ENCODE peak calls at places on chromosomes 12 and 14, in four cellular contexts. P is cardiac fibroblast, J is body of pancreas, D is AG10803. K is an unnamed sample.

GRCh38 chr12:118330421-118331018 is 42.2 kb downstream of the TAOK3 start:
- DNase-seq in P (peak), J (no peak), D (peak), K (peak)

GRCh38 chr12:102990419-102990818 is 32.9 kb downstream of the ASCL1 start:
- DNase-seq in P (no peak), J (no peak), D (no peak), K (no peak)

GRCh38 chr12:42961395-42961794 is 371.8 kb upstream of the PRICKLE1 start:
- DNase-seq in P (peak), J (peak), D (peak), K (peak)

GRCh38 chr12:105224399-105224798 is 11.6 kb downstream of the APPL2 start:
- DNase-seq in P (no peak), J (no peak), D (no peak), K (no peak)

GRCh38 chr12:116547955-116548471 is 11.2 kb upstream of the MAP1LC3B2 start:
- DNase-seq in P (no peak), J (no peak), D (peak), K (peak)

GRCh38 chr14:76462330-76462729 is 86.4 kb downstream of the ESRRB start:
- DNase-seq in P (no peak), J (no peak), D (no peak), K (no peak)

GRCh38 chr14:58107947-58108552 is 44.0 kb downstream of the ARMH4 start:
- DNase-seq in P (peak), J (peak), D (peak), K (peak)

GRCh38 chr14:99732436-99733220 is 48.5 kb downstream of the CYP46A1 start:
- DNase-seq in P (no peak), J (peak), D (no peak), K (no peak)

GRCh38 chr12:70927356-70927755 is 6.8 kb upstream of the PTPRR start:
- DNase-seq in P (no peak), J (no peak), D (no peak), K (no peak)

GRCh38 chr12:42524716-42525115 is 64.8 kb downstream of the PRICKLE1 start:
- DNase-seq in P (no peak), J (no peak), D (no peak), K (no peak)

GRCh38 chr14:20791199-20791996 is 10.3 kb downstream of the RNASE6 start:
- DNase-seq in P (no peak), J (no peak), D (no peak), K (no peak)

GRCh38 chr12:98644433-98644711 is 216 bp downstream of the IKBIP start:
- DNase-seq in P (no peak), J (peak), D (no peak), K (no peak)

GRCh38 chr12:6363330-6364036 is 11.9 kb downstream of the SCNN1A start:
- DNase-seq in P (peak), J (peak), D (peak), K (peak)

GRCh38 chr12:51907864-51908425 is 641 bp downstream of the ACVRL1 start:
- DNase-seq in P (no peak), J (no peak), D (no peak), K (no peak)

GRCh38 chr14:46496409-46496808 is 155.2 kb downstream of the RPL10L start:
- DNase-seq in P (no peak), J (no peak), D (no peak), K (no peak)

GRCh38 chr12:80044694-80045046 is 54.7 kb upstream of the OTOGL start:
- DNase-seq in P (peak), J (no peak), D (peak), K (peak)

GRCh38 chr12:27468241-27468640 is 21.7 kb downstream of the SMCO2 start:
- DNase-seq in P (peak), J (no peak), D (peak), K (no peak)

GRCh38 chr12:130126023-130126432 is 36.2 kb upstream of the FZD10 start:
- DNase-seq in P (no peak), J (no peak), D (no peak), K (no peak)

GRCh38 chr12:113145720-113146551 is 3.6 kb upstream of the CFAP73 start:
- DNase-seq in P (peak), J (no peak), D (peak), K (no peak)
- TF ChIP-seq CTCF in P (no peak), J (no peak), D (no peak), K (no peak)

DNA sequence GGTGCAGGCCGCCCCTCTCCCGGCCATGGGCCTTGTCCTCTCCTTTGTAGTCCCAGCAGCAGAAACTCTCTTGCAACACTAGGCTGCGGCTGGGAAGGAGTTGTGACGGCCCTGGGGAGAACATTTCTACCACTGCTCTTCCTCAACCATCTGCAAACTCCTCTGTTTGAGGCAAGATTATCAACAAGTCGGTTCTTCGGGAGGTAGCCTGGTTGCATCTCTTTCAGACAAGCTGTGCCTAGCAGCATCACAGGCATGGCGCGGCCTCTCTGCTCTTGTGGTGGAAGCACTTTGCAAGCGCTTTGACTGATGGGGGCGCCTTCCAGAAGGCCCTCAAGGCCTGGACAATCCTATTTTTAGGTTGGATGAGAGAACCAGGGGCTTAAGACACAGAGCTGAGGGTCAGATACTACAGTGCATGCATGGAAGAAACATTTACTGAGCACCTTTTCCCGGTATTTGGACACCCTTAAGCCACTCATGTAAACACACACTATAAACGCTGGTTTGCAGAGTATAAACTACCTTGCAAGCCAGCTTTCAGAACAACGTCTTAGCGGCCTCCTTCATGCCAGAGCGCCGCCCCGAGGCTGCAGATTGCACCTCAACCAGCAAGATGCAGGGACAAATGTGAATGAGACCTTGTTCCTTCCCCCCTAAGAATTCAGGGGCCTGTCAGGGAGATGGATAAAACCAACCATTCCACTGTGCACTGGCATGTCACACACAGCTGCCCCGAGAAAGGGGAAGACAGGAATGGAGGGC is 1.3 kb upstream of the PRIMA1 start:
- DNase-seq in P (no peak), J (no peak), D (no peak), K (no peak)
- H3K4me3 ChIP-seq in P (no peak), J (no peak), D (no peak), K (no peak)

GRCh38 chr14:64725879-64726584 is 21.8 kb downstream of the PLEKHG3 start:
- DNase-seq in P (no peak), J (peak), D (no peak), K (no peak)
- TF ChIP-seq CTCF in P (no peak), J (no peak), D (no peak), K (no peak)

DNA sequence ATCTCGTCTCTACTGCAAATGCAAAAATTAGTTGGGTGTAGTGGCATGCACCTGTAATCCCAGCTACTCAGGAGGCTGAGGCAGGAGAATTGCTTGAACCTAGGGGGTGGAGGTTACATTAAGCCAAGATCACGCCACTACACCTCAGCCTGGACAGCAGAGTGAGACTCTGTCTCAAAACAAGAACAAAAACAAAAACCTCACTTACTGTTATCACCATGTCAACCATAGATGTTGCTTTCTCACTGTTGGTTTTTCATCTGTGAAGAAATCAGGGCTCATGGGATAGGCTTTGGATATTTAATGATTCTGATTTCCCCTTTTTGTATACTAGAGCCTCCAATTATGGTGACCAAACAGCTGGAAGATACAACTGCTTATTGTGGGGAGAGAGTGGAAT is 49.7 kb upstream of the CHPT1 start:
- DNase-seq in P (no peak), J (no peak), D (no peak), K (no peak)
- H3K4me3 ChIP-seq in P (no peak), J (no peak), D (no peak), K (no peak)

GRCh38 chr12:76409074-76409473 is 60.9 kb upstream of the BBS10 start:
- DNase-seq in P (no peak), J (no peak), D (no peak), K (no peak)

GRCh38 chr12:76407710-76408109 is 59.5 kb upstream of the BBS10 start:
- DNase-seq in P (no peak), J (no peak), D (no peak), K (no peak)

GRCh38 chr12:76413121-76413520 is 64.9 kb upstream of the BBS10 start:
- DNase-seq in P (no peak), J (no peak), D (no peak), K (no peak)

GRCh38 chr12:76410371-76410770 is 62.2 kb upstream of the BBS10 start:
- DNase-seq in P (no peak), J (no peak), D (no peak), K (no peak)
- TF ChIP-seq CTCF in P (no peak), J (no peak), D (no peak), K (no peak)

DNA sequence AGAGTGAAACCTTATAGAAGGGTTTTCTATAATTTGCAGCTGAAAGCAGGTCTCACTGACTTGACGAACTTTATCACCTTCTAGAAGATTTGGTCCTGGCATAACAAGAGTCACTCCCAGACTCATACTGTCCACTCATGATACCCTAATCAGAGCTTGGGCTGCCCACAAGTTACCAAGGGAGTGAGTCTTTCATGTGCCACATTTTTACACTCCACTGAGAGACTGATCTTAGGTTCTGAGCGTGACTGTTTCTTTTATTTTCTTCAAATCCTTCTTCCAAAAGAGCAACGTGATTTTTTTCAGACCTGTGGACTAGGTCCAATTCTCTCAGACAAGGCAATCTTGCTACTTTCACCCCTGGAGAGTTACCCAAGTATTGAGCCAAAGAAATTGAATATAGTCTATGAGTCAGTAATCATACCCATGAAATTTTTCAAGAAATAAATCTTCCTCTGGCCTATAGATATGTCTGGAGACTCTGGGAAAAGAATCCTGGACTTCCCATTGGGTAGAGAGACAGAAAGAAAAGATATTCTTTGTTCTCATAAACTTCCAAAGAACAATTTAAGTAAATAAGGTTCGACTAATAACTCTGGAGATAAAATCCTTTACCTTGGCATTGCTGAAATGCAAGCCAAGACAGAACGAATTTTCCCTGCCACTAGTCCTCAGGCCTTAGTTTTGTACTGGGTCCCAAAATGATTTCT is 26.9 kb downstream of the SIX1 start:
- DNase-seq in P (peak), J (no peak), D (peak), K (peak)
- H3K4me3 ChIP-seq in P (no peak), J (no peak), D (no peak), K (no peak)

GRCh38 chr12:115362319-115362976 is 678.5 kb upstream of the TBX3 start:
- DNase-seq in P (no peak), J (no peak), D (peak), K (no peak)
- TF ChIP-seq CTCF in P (no peak), J (no peak), D (peak), K (no peak)

GRCh38 chr14:51648296-51648695 is 3.4 kb upstream of the FRMD6 start:
- DNase-seq in P (no peak), J (no peak), D (no peak), K (no peak)
- H3K4me3 ChIP-seq in P (no peak), J (no peak), D (peak), K (no peak)

DNA sequence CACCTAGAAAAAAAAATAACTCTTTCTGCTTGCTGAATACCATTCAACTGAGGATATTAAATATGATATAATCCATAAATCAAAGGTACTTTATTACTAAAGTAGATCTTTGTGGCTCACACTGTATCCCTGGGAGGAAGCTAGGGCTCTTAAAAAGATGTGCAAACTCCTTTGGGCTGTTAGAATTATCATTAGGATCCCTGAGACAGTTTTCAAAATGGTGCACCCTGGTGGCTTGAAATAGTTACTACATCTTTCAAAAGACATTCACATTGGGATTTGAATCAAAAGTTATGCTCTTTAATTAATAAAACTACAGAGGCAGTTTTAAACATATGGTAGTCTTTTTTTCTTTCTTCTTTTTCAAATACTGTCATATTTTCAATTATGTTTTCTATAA is 228.5 kb upstream of the G2E3 start:
- DNase-seq in P (peak), J (no peak), D (peak), K (no peak)
- TF ChIP-seq CTCF in P (peak), J (no peak), D (peak), K (no peak)

K was measured in astrocyte of the spinal cord.